ENCODE peak calls at places on chromosomes 12 and 14, in ten cellular contexts. One of them, this sample, is unnamed.

GRCh38 chr12:99959549-99960170 is 25.1 kb downstream of the ANKS1B start:
- ATAC-seq in right cardiac atrium: no peak
- ATAC-seq in left cardiac atrium: no peak
- ATAC-seq in natural killer cell: no peak
- ATAC-seq in omental fat pad: no peak
- ATAC-seq in stimulated activated naive CD8-positive, alpha-beta T cell treated with anti-CD3 and anti-CD28 coated beads, Interleukin-15, Interleukin-2, amounts not matched to agents 100 U/mL and 50 U/mL, for 24 hours: no peak
- ATAC-seq in mucosa of descending colon: no peak
- ATAC-seq in upper lobe of left lung: no peak
- ATAC-seq in activated naive CD8-positive, alpha-beta T cell treated with anti-CD3 and anti-CD28 coated beads, Interleukin-2, amount 10 ng/mL, durations not matched to agents 7 days and 5 days: no peak
- ATAC-seq in left ventricle myocardium superior: peak; percentile 34
- ATAC-seq in this sample: peak; percentile 78

GRCh38 chr12:104249017-104249416 is 33.4 kb downstream of the TXNRD1 start:
- ATAC-seq in right cardiac atrium: no peak
- ATAC-seq in left cardiac atrium: no peak
- ATAC-seq in natural killer cell: no peak
- ATAC-seq in omental fat pad: no peak
- ATAC-seq in stimulated activated naive CD8-positive, alpha-beta T cell treated with anti-CD3 and anti-CD28 coated beads, Interleukin-15, Interleukin-2, amounts not matched to agents 100 U/mL and 50 U/mL, for 24 hours: no peak
- ATAC-seq in mucosa of descending colon: no peak
- ATAC-seq in upper lobe of left lung: no peak
- ATAC-seq in activated naive CD8-positive, alpha-beta T cell treated with anti-CD3 and anti-CD28 coated beads, Interleukin-2, amount 10 ng/mL, durations not matched to agents 7 days and 5 days: no peak
- ATAC-seq in left ventricle myocardium superior: no peak
- ATAC-seq in this sample: no peak

GRCh38 chr12:121784460-121784859 is 9.0 kb downstream of the RHOF start:
- ATAC-seq in right cardiac atrium: no peak
- ATAC-seq in left cardiac atrium: no peak
- ATAC-seq in natural killer cell: no peak
- ATAC-seq in omental fat pad: peak; percentile 61
- ATAC-seq in stimulated activated naive CD8-positive, alpha-beta T cell treated with anti-CD3 and anti-CD28 coated beads, Interleukin-15, Interleukin-2, amounts not matched to agents 100 U/mL and 50 U/mL, for 24 hours: peak; percentile 26
- ATAC-seq in mucosa of descending colon: no peak
- ATAC-seq in upper lobe of left lung: no peak
- ATAC-seq in activated naive CD8-positive, alpha-beta T cell treated with anti-CD3 and anti-CD28 coated beads, Interleukin-2, amount 10 ng/mL, durations not matched to agents 7 days and 5 days: no peak
- ATAC-seq in left ventricle myocardium superior: no peak
- ATAC-seq in this sample: peak; percentile 46

GRCh38 chr14:76432967-76433752 is 57.2 kb downstream of the ESRRB start:
- ATAC-seq in right cardiac atrium: no peak
- ATAC-seq in left cardiac atrium: no peak
- ATAC-seq in natural killer cell: no peak
- ATAC-seq in omental fat pad: no peak
- ATAC-seq in stimulated activated naive CD8-positive, alpha-beta T cell treated with anti-CD3 and anti-CD28 coated beads, Interleukin-15, Interleukin-2, amounts not matched to agents 100 U/mL and 50 U/mL, for 24 hours: no peak
- ATAC-seq in mucosa of descending colon: no peak
- ATAC-seq in upper lobe of left lung: no peak
- ATAC-seq in activated naive CD8-positive, alpha-beta T cell treated with anti-CD3 and anti-CD28 coated beads, Interleukin-2, amount 10 ng/mL, durations not matched to agents 7 days and 5 days: no peak
- ATAC-seq in left ventricle myocardium superior: no peak
- ATAC-seq in this sample: no peak

GRCh38 chr12:1591029-1591428 is 3.4 kb downstream of the FBXL14 start:
- ATAC-seq in right cardiac atrium: no peak
- ATAC-seq in left cardiac atrium: no peak
- ATAC-seq in natural killer cell: no peak
- ATAC-seq in omental fat pad: no peak
- ATAC-seq in stimulated activated naive CD8-positive, alpha-beta T cell treated with anti-CD3 and anti-CD28 coated beads, Interleukin-15, Interleukin-2, amounts not matched to agents 100 U/mL and 50 U/mL, for 24 hours: no peak
- ATAC-seq in mucosa of descending colon: no peak
- ATAC-seq in upper lobe of left lung: no peak
- ATAC-seq in activated naive CD8-positive, alpha-beta T cell treated with anti-CD3 and anti-CD28 coated beads, Interleukin-2, amount 10 ng/mL, durations not matched to agents 7 days and 5 days: no peak
- ATAC-seq in left ventricle myocardium superior: no peak
- ATAC-seq in this sample: no peak

GRCh38 chr14:69050235-69051184 is 71.4 kb upstream of the ACTN1 start:
- ATAC-seq in right cardiac atrium: no peak
- ATAC-seq in left cardiac atrium: no peak
- ATAC-seq in natural killer cell: no peak
- ATAC-seq in omental fat pad: peak; percentile 35
- ATAC-seq in stimulated activated naive CD8-positive, alpha-beta T cell treated with anti-CD3 and anti-CD28 coated beads, Interleukin-15, Interleukin-2, amounts not matched to agents 100 U/mL and 50 U/mL, for 24 hours: no peak
- ATAC-seq in mucosa of descending colon: peak; percentile 23
- ATAC-seq in upper lobe of left lung: no peak
- ATAC-seq in activated naive CD8-positive, alpha-beta T cell treated with anti-CD3 and anti-CD28 coated beads, Interleukin-2, amount 10 ng/mL, durations not matched to agents 7 days and 5 days: no peak
- ATAC-seq in left ventricle myocardium superior: no peak
- ATAC-seq in this sample: no peak

GRCh38 chr14:64998455-64998931 is 11.8 kb downstream of the FNTB start:
- ATAC-seq in right cardiac atrium: no peak
- ATAC-seq in left cardiac atrium: no peak
- ATAC-seq in natural killer cell: no peak
- ATAC-seq in omental fat pad: no peak
- ATAC-seq in stimulated activated naive CD8-positive, alpha-beta T cell treated with anti-CD3 and anti-CD28 coated beads, Interleukin-15, Interleukin-2, amounts not matched to agents 100 U/mL and 50 U/mL, for 24 hours: peak; percentile 73
- ATAC-seq in mucosa of descending colon: no peak
- ATAC-seq in upper lobe of left lung: no peak
- ATAC-seq in activated naive CD8-positive, alpha-beta T cell treated with anti-CD3 and anti-CD28 coated beads, Interleukin-2, amount 10 ng/mL, durations not matched to agents 7 days and 5 days: no peak
- ATAC-seq in left ventricle myocardium superior: no peak
- ATAC-seq in this sample: peak; percentile 84

GRCh38 chr12:118680361-118680963 is 300.9 kb upstream of the SRRM4 start:
- ATAC-seq in right cardiac atrium: no peak
- ATAC-seq in left cardiac atrium: no peak
- ATAC-seq in natural killer cell: no peak
- ATAC-seq in omental fat pad: no peak
- ATAC-seq in stimulated activated naive CD8-positive, alpha-beta T cell treated with anti-CD3 and anti-CD28 coated beads, Interleukin-15, Interleukin-2, amounts not matched to agents 100 U/mL and 50 U/mL, for 24 hours: no peak
- ATAC-seq in mucosa of descending colon: peak; percentile 99
- ATAC-seq in upper lobe of left lung: no peak
- ATAC-seq in activated naive CD8-positive, alpha-beta T cell treated with anti-CD3 and anti-CD28 coated beads, Interleukin-2, amount 10 ng/mL, durations not matched to agents 7 days and 5 days: no peak
- ATAC-seq in left ventricle myocardium superior: peak; percentile 90
- ATAC-seq in this sample: no peak

GRCh38 chr14:101933209-101933608 is 31.2 kb upstream of the DYNC1H1 start:
- ATAC-seq in right cardiac atrium: no peak
- ATAC-seq in left cardiac atrium: no peak
- ATAC-seq in natural killer cell: no peak
- ATAC-seq in omental fat pad: no peak
- ATAC-seq in stimulated activated naive CD8-positive, alpha-beta T cell treated with anti-CD3 and anti-CD28 coated beads, Interleukin-15, Interleukin-2, amounts not matched to agents 100 U/mL and 50 U/mL, for 24 hours: no peak
- ATAC-seq in mucosa of descending colon: no peak
- ATAC-seq in upper lobe of left lung: no peak
- ATAC-seq in activated naive CD8-positive, alpha-beta T cell treated with anti-CD3 and anti-CD28 coated beads, Interleukin-2, amount 10 ng/mL, durations not matched to agents 7 days and 5 days: no peak
- ATAC-seq in left ventricle myocardium superior: no peak
- ATAC-seq in this sample: no peak

GRCh38 chr14:74963705-74964271 is 8.4 kb upstream of the PGF start:
- ATAC-seq in right cardiac atrium: peak; percentile 66
- ATAC-seq in left cardiac atrium: peak; percentile 87
- ATAC-seq in natural killer cell: no peak
- ATAC-seq in omental fat pad: no peak
- ATAC-seq in stimulated activated naive CD8-positive, alpha-beta T cell treated with anti-CD3 and anti-CD28 coated beads, Interleukin-15, Interleukin-2, amounts not matched to agents 100 U/mL and 50 U/mL, for 24 hours: peak; percentile 6
- ATAC-seq in mucosa of descending colon: no peak
- ATAC-seq in upper lobe of left lung: peak; percentile 4
- ATAC-seq in activated naive CD8-positive, alpha-beta T cell treated with anti-CD3 and anti-CD28 coated beads, Interleukin-2, amount 10 ng/mL, durations not matched to agents 7 days and 5 days: peak; percentile 45
- ATAC-seq in left ventricle myocardium superior: peak; percentile 78
- ATAC-seq in this sample: peak; percentile 43

GRCh38 chr12:85711735-85712390 is 124.3 kb downstream of the RASSF9 start:
- ATAC-seq in right cardiac atrium: peak; percentile 95
- ATAC-seq in left cardiac atrium: peak; percentile 88
- ATAC-seq in natural killer cell: no peak
- ATAC-seq in omental fat pad: peak; percentile 74
- ATAC-seq in stimulated activated naive CD8-positive, alpha-beta T cell treated with anti-CD3 and anti-CD28 coated beads, Interleukin-15, Interleukin-2, amounts not matched to agents 100 U/mL and 50 U/mL, for 24 hours: no peak
- ATAC-seq in mucosa of descending colon: peak; percentile 15
- ATAC-seq in upper lobe of left lung: peak; percentile 77
- ATAC-seq in activated naive CD8-positive, alpha-beta T cell treated with anti-CD3 and anti-CD28 coated beads, Interleukin-2, amount 10 ng/mL, durations not matched to agents 7 days and 5 days: no peak
- ATAC-seq in left ventricle myocardium superior: peak; percentile 96
- ATAC-seq in this sample: no peak

GRCh38 chr12:15738438-15739015 is 50.7 kb downstream of the EPS8 start:
- ATAC-seq in right cardiac atrium: no peak
- ATAC-seq in left cardiac atrium: no peak
- ATAC-seq in natural killer cell: no peak
- ATAC-seq in omental fat pad: no peak
- ATAC-seq in stimulated activated naive CD8-positive, alpha-beta T cell treated with anti-CD3 and anti-CD28 coated beads, Interleukin-15, Interleukin-2, amounts not matched to agents 100 U/mL and 50 U/mL, for 24 hours: no peak
- ATAC-seq in mucosa of descending colon: no peak
- ATAC-seq in upper lobe of left lung: no peak
- ATAC-seq in activated naive CD8-positive, alpha-beta T cell treated with anti-CD3 and anti-CD28 coated beads, Interleukin-2, amount 10 ng/mL, durations not matched to agents 7 days and 5 days: no peak
- ATAC-seq in left ventricle myocardium superior: no peak
- ATAC-seq in this sample: no peak

GRCh38 chr14:49545716-49546115 is 40.5 kb downstream of the RPS29 start:
- ATAC-seq in right cardiac atrium: no peak
- ATAC-seq in left cardiac atrium: no peak
- ATAC-seq in natural killer cell: no peak
- ATAC-seq in omental fat pad: no peak
- ATAC-seq in stimulated activated naive CD8-positive, alpha-beta T cell treated with anti-CD3 and anti-CD28 coated beads, Interleukin-15, Interleukin-2, amounts not matched to agents 100 U/mL and 50 U/mL, for 24 hours: no peak
- ATAC-seq in mucosa of descending colon: no peak
- ATAC-seq in upper lobe of left lung: no peak
- ATAC-seq in activated naive CD8-positive, alpha-beta T cell treated with anti-CD3 and anti-CD28 coated beads, Interleukin-2, amount 10 ng/mL, durations not matched to agents 7 days and 5 days: no peak
- ATAC-seq in left ventricle myocardium superior: no peak
- ATAC-seq in this sample: no peak

GRCh38 chr14:94481468-94482131 is 5.6 kb upstream of the SERPINA9 start:
- ATAC-seq in right cardiac atrium: no peak
- ATAC-seq in left cardiac atrium: no peak
- ATAC-seq in natural killer cell: no peak
- ATAC-seq in omental fat pad: no peak
- ATAC-seq in stimulated activated naive CD8-positive, alpha-beta T cell treated with anti-CD3 and anti-CD28 coated beads, Interleukin-15, Interleukin-2, amounts not matched to agents 100 U/mL and 50 U/mL, for 24 hours: no peak
- ATAC-seq in mucosa of descending colon: no peak
- ATAC-seq in upper lobe of left lung: no peak
- ATAC-seq in activated naive CD8-positive, alpha-beta T cell treated with anti-CD3 and anti-CD28 coated beads, Interleukin-2, amount 10 ng/mL, durations not matched to agents 7 days and 5 days: no peak
- ATAC-seq in left ventricle myocardium superior: no peak
- ATAC-seq in this sample: no peak

GRCh38 chr14:99382781-99383456 is 97.7 kb downstream of the SETD3 start:
- ATAC-seq in right cardiac atrium: no peak
- ATAC-seq in left cardiac atrium: no peak
- ATAC-seq in natural killer cell: no peak
- ATAC-seq in omental fat pad: no peak
- ATAC-seq in stimulated activated naive CD8-positive, alpha-beta T cell treated with anti-CD3 and anti-CD28 coated beads, Interleukin-15, Interleukin-2, amounts not matched to agents 100 U/mL and 50 U/mL, for 24 hours: no peak
- ATAC-seq in mucosa of descending colon: no peak
- ATAC-seq in upper lobe of left lung: no peak
- ATAC-seq in activated naive CD8-positive, alpha-beta T cell treated with anti-CD3 and anti-CD28 coated beads, Interleukin-2, amount 10 ng/mL, durations not matched to agents 7 days and 5 days: no peak
- ATAC-seq in left ventricle myocardium superior: no peak
- ATAC-seq in this sample: no peak

GRCh38 chr14:61344437-61345143 is 23.2 kb downstream of the PRKCH start:
- ATAC-seq in right cardiac atrium: no peak
- ATAC-seq in left cardiac atrium: no peak
- ATAC-seq in natural killer cell: no peak
- ATAC-seq in omental fat pad: no peak
- ATAC-seq in stimulated activated naive CD8-positive, alpha-beta T cell treated with anti-CD3 and anti-CD28 coated beads, Interleukin-15, Interleukin-2, amounts not matched to agents 100 U/mL and 50 U/mL, for 24 hours: peak; percentile 5
- ATAC-seq in mucosa of descending colon: peak; percentile 16
- ATAC-seq in upper lobe of left lung: no peak
- ATAC-seq in activated naive CD8-positive, alpha-beta T cell treated with anti-CD3 and anti-CD28 coated beads, Interleukin-2, amount 10 ng/mL, durations not matched to agents 7 days and 5 days: peak; percentile 8
- ATAC-seq in left ventricle myocardium superior: peak; percentile 61
- ATAC-seq in this sample: no peak

GRCh38 chr12:131671276-131671675 is 39.6 kb upstream of the SFSWAP start:
- ATAC-seq in right cardiac atrium: no peak
- ATAC-seq in left cardiac atrium: no peak
- ATAC-seq in natural killer cell: no peak
- ATAC-seq in omental fat pad: no peak
- ATAC-seq in stimulated activated naive CD8-positive, alpha-beta T cell treated with anti-CD3 and anti-CD28 coated beads, Interleukin-15, Interleukin-2, amounts not matched to agents 100 U/mL and 50 U/mL, for 24 hours: no peak
- ATAC-seq in mucosa of descending colon: no peak
- ATAC-seq in upper lobe of left lung: no peak
- ATAC-seq in activated naive CD8-positive, alpha-beta T cell treated with anti-CD3 and anti-CD28 coated beads, Interleukin-2, amount 10 ng/mL, durations not matched to agents 7 days and 5 days: no peak
- ATAC-seq in left ventricle myocardium superior: no peak
- ATAC-seq in this sample: no peak

GRCh38 chr12:46808955-46809697 is 16.7 kb downstream of the SLC38A4 start:
- ATAC-seq in right cardiac atrium: no peak
- ATAC-seq in left cardiac atrium: no peak
- ATAC-seq in natural killer cell: no peak
- ATAC-seq in omental fat pad: no peak
- ATAC-seq in stimulated activated naive CD8-positive, alpha-beta T cell treated with anti-CD3 and anti-CD28 coated beads, Interleukin-15, Interleukin-2, amounts not matched to agents 100 U/mL and 50 U/mL, for 24 hours: no peak
- ATAC-seq in mucosa of descending colon: no peak
- ATAC-seq in upper lobe of left lung: no peak
- ATAC-seq in activated naive CD8-positive, alpha-beta T cell treated with anti-CD3 and anti-CD28 coated beads, Interleukin-2, amount 10 ng/mL, durations not matched to agents 7 days and 5 days: no peak
- ATAC-seq in left ventricle myocardium superior: no peak
- ATAC-seq in this sample: no peak

GRCh38 chr14:91429385-91429784 is 11.8 kb upstream of the CCDC88C start:
- ATAC-seq in right cardiac atrium: no peak
- ATAC-seq in left cardiac atrium: no peak
- ATAC-seq in natural killer cell: no peak
- ATAC-seq in omental fat pad: no peak
- ATAC-seq in stimulated activated naive CD8-positive, alpha-beta T cell treated with anti-CD3 and anti-CD28 coated beads, Interleukin-15, Interleukin-2, amounts not matched to agents 100 U/mL and 50 U/mL, for 24 hours: no peak
- ATAC-seq in mucosa of descending colon: no peak
- ATAC-seq in upper lobe of left lung: no peak
- ATAC-seq in activated naive CD8-positive, alpha-beta T cell treated with anti-CD3 and anti-CD28 coated beads, Interleukin-2, amount 10 ng/mL, durations not matched to agents 7 days and 5 days: no peak
- ATAC-seq in left ventricle myocardium superior: no peak
- ATAC-seq in this sample: peak; percentile 28

GRCh38 chr12:29439506-29439905 is 58.0 kb downstream of the OVCH1 start:
- ATAC-seq in right cardiac atrium: no peak
- ATAC-seq in left cardiac atrium: no peak
- ATAC-seq in natural killer cell: no peak
- ATAC-seq in omental fat pad: no peak
- ATAC-seq in stimulated activated naive CD8-positive, alpha-beta T cell treated with anti-CD3 and anti-CD28 coated beads, Interleukin-15, Interleukin-2, amounts not matched to agents 100 U/mL and 50 U/mL, for 24 hours: no peak
- ATAC-seq in mucosa of descending colon: no peak
- ATAC-seq in upper lobe of left lung: no peak
- ATAC-seq in activated naive CD8-positive, alpha-beta T cell treated with anti-CD3 and anti-CD28 coated beads, Interleukin-2, amount 10 ng/mL, durations not matched to agents 7 days and 5 days: no peak
- ATAC-seq in left ventricle myocardium superior: no peak
- ATAC-seq in this sample: no peak

GRCh38 chr12:80192087-80192486 is 92.8 kb downstream of the OTOGL start:
- ATAC-seq in right cardiac atrium: no peak
- ATAC-seq in left cardiac atrium: no peak
- ATAC-seq in natural killer cell: no peak
- ATAC-seq in omental fat pad: no peak
- ATAC-seq in stimulated activated naive CD8-positive, alpha-beta T cell treated with anti-CD3 and anti-CD28 coated beads, Interleukin-15, Interleukin-2, amounts not matched to agents 100 U/mL and 50 U/mL, for 24 hours: no peak
- ATAC-seq in mucosa of descending colon: no peak
- ATAC-seq in upper lobe of left lung: no peak
- ATAC-seq in activated naive CD8-positive, alpha-beta T cell treated with anti-CD3 and anti-CD28 coated beads, Interleukin-2, amount 10 ng/mL, durations not matched to agents 7 days and 5 days: no peak
- ATAC-seq in left ventricle myocardium superior: no peak
- ATAC-seq in this sample: no peak

GRCh38 chr12:75960086-75960910 is 71.3 kb downstream of the PHLDA1 start:
- ATAC-seq in right cardiac atrium: no peak
- ATAC-seq in left cardiac atrium: no peak
- ATAC-seq in natural killer cell: no peak
- ATAC-seq in omental fat pad: no peak
- ATAC-seq in stimulated activated naive CD8-positive, alpha-beta T cell treated with anti-CD3 and anti-CD28 coated beads, Interleukin-15, Interleukin-2, amounts not matched to agents 100 U/mL and 50 U/mL, for 24 hours: no peak
- ATAC-seq in mucosa of descending colon: peak; percentile 85
- ATAC-seq in upper lobe of left lung: no peak
- ATAC-seq in activated naive CD8-positive, alpha-beta T cell treated with anti-CD3 and anti-CD28 coated beads, Interleukin-2, amount 10 ng/mL, durations not matched to agents 7 days and 5 days: no peak
- ATAC-seq in left ventricle myocardium superior: no peak
- ATAC-seq in this sample: no peak

GRCh38 chr14:52793061-52793460 is 1.7 kb upstream of the GNPNAT1 start:
- ATAC-seq in right cardiac atrium: no peak
- ATAC-seq in left cardiac atrium: no peak
- ATAC-seq in natural killer cell: no peak
- ATAC-seq in omental fat pad: no peak
- ATAC-seq in stimulated activated naive CD8-positive, alpha-beta T cell treated with anti-CD3 and anti-CD28 coated beads, Interleukin-15, Interleukin-2, amounts not matched to agents 100 U/mL and 50 U/mL, for 24 hours: no peak
- ATAC-seq in mucosa of descending colon: no peak
- ATAC-seq in upper lobe of left lung: no peak
- ATAC-seq in activated naive CD8-positive, alpha-beta T cell treated with anti-CD3 and anti-CD28 coated beads, Interleukin-2, amount 10 ng/mL, durations not matched to agents 7 days and 5 days: no peak
- ATAC-seq in left ventricle myocardium superior: no peak
- ATAC-seq in this sample: no peak

GRCh38 chr14:83287300-83287699 is 1753.6 kb upstream of the SEL1L start:
- ATAC-seq in right cardiac atrium: no peak
- ATAC-seq in left cardiac atrium: no peak
- ATAC-seq in natural killer cell: no peak
- ATAC-seq in omental fat pad: no peak
- ATAC-seq in stimulated activated naive CD8-positive, alpha-beta T cell treated with anti-CD3 and anti-CD28 coated beads, Interleukin-15, Interleukin-2, amounts not matched to agents 100 U/mL and 50 U/mL, for 24 hours: no peak
- ATAC-seq in mucosa of descending colon: no peak
- ATAC-seq in upper lobe of left lung: no peak
- ATAC-seq in activated naive CD8-positive, alpha-beta T cell treated with anti-CD3 and anti-CD28 coated beads, Interleukin-2, amount 10 ng/mL, durations not matched to agents 7 days and 5 days: no peak
- ATAC-seq in left ventricle myocardium superior: no peak
- ATAC-seq in this sample: no peak

GRCh38 chr12:50317198-50317597 is 33.9 kb upstream of the LIMA1 start:
- ATAC-seq in right cardiac atrium: no peak
- ATAC-seq in left cardiac atrium: no peak
- ATAC-seq in natural killer cell: no peak
- ATAC-seq in omental fat pad: no peak
- ATAC-seq in stimulated activated naive CD8-positive, alpha-beta T cell treated with anti-CD3 and anti-CD28 coated beads, Interleukin-15, Interleukin-2, amounts not matched to agents 100 U/mL and 50 U/mL, for 24 hours: no peak
- ATAC-seq in mucosa of descending colon: no peak
- ATAC-seq in upper lobe of left lung: no peak
- ATAC-seq in activated naive CD8-positive, alpha-beta T cell treated with anti-CD3 and anti-CD28 coated beads, Interleukin-2, amount 10 ng/mL, durations not matched to agents 7 days and 5 days: no peak
- ATAC-seq in left ventricle myocardium superior: no peak
- ATAC-seq in this sample: no peak

GRCh38 chr12:39236994-39237393 is 205.9 kb downstream of the KIF21A start:
- ATAC-seq in right cardiac atrium: no peak
- ATAC-seq in left cardiac atrium: no peak
- ATAC-seq in natural killer cell: no peak
- ATAC-seq in omental fat pad: peak; percentile 71
- ATAC-seq in stimulated activated naive CD8-positive, alpha-beta T cell treated with anti-CD3 and anti-CD28 coated beads, Interleukin-15, Interleukin-2, amounts not matched to agents 100 U/mL and 50 U/mL, for 24 hours: no peak
- ATAC-seq in mucosa of descending colon: peak; percentile 38
- ATAC-seq in upper lobe of left lung: no peak
- ATAC-seq in activated naive CD8-positive, alpha-beta T cell treated with anti-CD3 and anti-CD28 coated beads, Interleukin-2, amount 10 ng/mL, durations not matched to agents 7 days and 5 days: no peak
- ATAC-seq in left ventricle myocardium superior: no peak
- ATAC-seq in this sample: peak; percentile 80

GRCh38 chr14:51147183-51147582 is 52.3 kb upstream of the TRIM9 start:
- ATAC-seq in right cardiac atrium: no peak
- ATAC-seq in left cardiac atrium: no peak
- ATAC-seq in natural killer cell: no peak
- ATAC-seq in omental fat pad: no peak
- ATAC-seq in stimulated activated naive CD8-positive, alpha-beta T cell treated with anti-CD3 and anti-CD28 coated beads, Interleukin-15, Interleukin-2, amounts not matched to agents 100 U/mL and 50 U/mL, for 24 hours: no peak
- ATAC-seq in mucosa of descending colon: no peak
- ATAC-seq in upper lobe of left lung: no peak
- ATAC-seq in activated naive CD8-positive, alpha-beta T cell treated with anti-CD3 and anti-CD28 coated beads, Interleukin-2, amount 10 ng/mL, durations not matched to agents 7 days and 5 days: no peak
- ATAC-seq in left ventricle myocardium superior: no peak
- ATAC-seq in this sample: no peak

GRCh38 chr12:105581420-105581819 is 250.9 kb downstream of the C12orf75 start:
- ATAC-seq in right cardiac atrium: no peak
- ATAC-seq in left cardiac atrium: no peak
- ATAC-seq in natural killer cell: no peak
- ATAC-seq in omental fat pad: no peak
- ATAC-seq in stimulated activated naive CD8-positive, alpha-beta T cell treated with anti-CD3 and anti-CD28 coated beads, Interleukin-15, Interleukin-2, amounts not matched to agents 100 U/mL and 50 U/mL, for 24 hours: no peak
- ATAC-seq in mucosa of descending colon: peak; percentile 9
- ATAC-seq in upper lobe of left lung: no peak
- ATAC-seq in activated naive CD8-positive, alpha-beta T cell treated with anti-CD3 and anti-CD28 coated beads, Interleukin-2, amount 10 ng/mL, durations not matched to agents 7 days and 5 days: no peak
- ATAC-seq in left ventricle myocardium superior: no peak
- ATAC-seq in this sample: peak; percentile 39